ENCODE peak calls at places on chromosomes 6 and 20, in eight cellular contexts. I is right lobe of liver; J is Peyer's patch; F is psoas muscle; K is GM23248; U is MM.1S; D is CD8-positive, alpha-beta T cell; P is CD8-positive, alpha-beta memory T cell. L is an unnamed sample. For H3K4me1, the result is how much of the 10 kb centered on the place peaks cover.

GRCh38 chr6:33856034-33856590 is 52.3 kb upstream of the MLN start:
- DNase-seq in I (no peak), J (no peak), F (no peak), K (no peak), U (no peak), D (no peak), P (no peak), L (no peak)

GRCh38 chr6:158475344-158476302 is 84.3 kb upstream of the TMEM181 start:
- DNase-seq in I (no peak), J (no peak), F (no peak), K (peak), U (no peak), D (no peak), P (no peak), L (no peak)

GRCh38 chr6:71642120-71642519 is 244.2 kb upstream of the RIMS1 start:
- DNase-seq in I (no peak), J (no peak), F (no peak), K (no peak), U (no peak), D (no peak), P (no peak), L (no peak)

GRCh38 chr20:58075980-58076749 is 152.3 kb downstream of the ANKRD60 start:
- DNase-seq in I (no peak), J (no peak), F (no peak), K (peak), U (no peak), D (no peak), P (no peak), L (no peak)

GRCh38 chr6:21595265-21595950 is 1.9 kb downstream of the SOX4 start:
- DNase-seq in I (peak), J (peak), F (peak), K (peak), U (peak), D (peak), P (no peak), L (peak)

GRCh38 chr20:47295921-47296426 is 60.5 kb downstream of the ZMYND8 start:
- DNase-seq in I (no peak), J (no peak), F (no peak), K (no peak), U (no peak), D (no peak), P (no peak), L (no peak)

GRCh38 chr6:108194503-108194902 is 28.7 kb downstream of the NR2E1 start:
- DNase-seq in I (no peak), J (no peak), F (no peak), K (no peak), U (no peak), D (no peak), P (no peak), L (no peak)

GRCh38 chr20:35954907-35955251 is 577 bp upstream of the SCAND1 start:
- DNase-seq in I (no peak), J (no peak), F (no peak), K (peak), U (peak), D (peak), P (peak), L (no peak)

GRCh38 chr6:150527100-150527499 is 72.6 kb upstream of the PLEKHG1 start:
- DNase-seq in I (no peak), J (no peak), F (no peak), K (peak), U (no peak), D (no peak), P (no peak), L (peak)

DNA sequence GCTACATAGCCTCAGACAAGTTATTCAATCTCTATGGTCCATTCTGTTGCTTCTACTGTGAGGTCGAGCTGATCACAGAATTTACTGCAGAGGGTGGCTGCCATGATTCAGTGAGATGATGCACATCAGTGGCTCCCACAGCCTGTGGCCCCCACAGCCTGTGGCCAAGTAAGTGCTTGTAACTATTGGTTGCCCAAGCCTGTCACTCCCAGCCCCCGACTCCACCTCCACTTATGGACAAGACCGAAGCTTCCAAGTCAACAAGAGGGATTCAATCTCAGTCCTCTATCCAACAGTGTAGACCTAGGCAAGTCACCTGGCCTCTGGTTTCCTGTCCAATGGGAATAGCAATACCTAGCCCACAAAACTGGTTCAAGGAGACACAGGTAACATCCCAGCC is 8.2 kb downstream of the KCNK5 start:
- DNase-seq in I (no peak), J (no peak), F (no peak), K (no peak), U (no peak), D (no peak), P (no peak), L (no peak)
- H3K4me1 ChIP-seq in I (under half), J (half or more), F (under half), K (under half), U (under half), D (under half), P (under half), L (under half)

GRCh38 chr20:62646851-62647520 is 4.7 kb downstream of the SLCO4A1 start:
- DNase-seq in I (no peak), J (peak), F (no peak), K (no peak), U (peak), D (no peak), P (no peak), L (no peak)
- H3K4me1 ChIP-seq in I (under half), J (half or more), F (under half), K (under half), U (half or more), D (under half), P (under half), L (under half)

GRCh38 chr6:52573295-52573694 is 3.6 kb downstream of the TRAM2 start:
- DNase-seq in I (no peak), J (no peak), F (no peak), K (peak), U (no peak), D (no peak), P (no peak), L (no peak)
- H3K4me1 ChIP-seq in I (under half), J (under half), F (under half), K (half or more), U (half or more), D (under half), P (under half), L (under half)

GRCh38 chr20:32551693-32552092 is 33.4 kb downstream of the NOL4L start:
- DNase-seq in I (no peak), J (no peak), F (no peak), K (no peak), U (no peak), D (no peak), P (no peak), L (no peak)

GRCh38 chr20:32556312-32557184 is 28.6 kb downstream of the NOL4L start:
- DNase-seq in I (no peak), J (no peak), F (no peak), K (no peak), U (no peak), D (no peak), P (no peak), L (no peak)

GRCh38 chr20:32554965-32555289 is 30.2 kb downstream of the NOL4L start:
- DNase-seq in I (no peak), J (no peak), F (no peak), K (no peak), U (no peak), D (no peak), P (no peak), L (no peak)

GRCh38 chr20:32555584-32555983 is 29.5 kb downstream of the NOL4L start:
- DNase-seq in I (no peak), J (no peak), F (no peak), K (no peak), U (no peak), D (no peak), P (no peak), L (no peak)

DNA sequence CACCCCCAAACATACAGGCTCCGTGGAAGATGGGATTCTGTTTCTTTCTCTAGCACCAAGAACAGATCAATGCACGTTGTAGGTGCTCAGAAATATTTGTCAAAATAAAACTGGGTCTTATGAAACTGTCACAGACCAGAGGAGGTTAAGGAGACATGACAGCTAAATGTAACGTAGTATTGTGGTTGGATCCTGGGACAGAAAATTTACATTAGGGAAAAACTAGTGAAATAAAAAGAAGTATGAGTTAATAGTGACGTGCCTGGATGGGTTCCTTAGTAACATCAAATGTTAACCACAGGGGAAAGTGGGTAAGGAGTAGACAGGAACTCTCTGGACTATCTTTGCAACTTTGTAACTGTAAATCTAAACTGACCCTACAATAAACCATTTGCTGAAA is 31.5 kb downstream of the NOL4L start:
- DNase-seq in I (no peak), J (no peak), F (no peak), K (no peak), U (no peak), D (no peak), P (no peak), L (no peak)
- H3K4me1 ChIP-seq in I (under half), J (under half), F (under half), K (under half), U (under half), D (under half), P (under half), L (under half)

GRCh38 chr6:473759-474453 is 82.4 kb downstream of the IRF4 start:
- DNase-seq in I (no peak), J (no peak), F (no peak), K (no peak), U (no peak), D (no peak), P (no peak), L (no peak)

GRCh38 chr6:470051-470900 is 78.7 kb downstream of the IRF4 start:
- DNase-seq in I (no peak), J (no peak), F (no peak), K (no peak), U (no peak), D (no peak), P (no peak), L (no peak)

GRCh38 chr6:473356-473755 is 81.8 kb downstream of the IRF4 start:
- DNase-seq in I (no peak), J (no peak), F (no peak), K (no peak), U (no peak), D (no peak), P (no peak), L (no peak)

GRCh38 chr6:467671-468082 is 76.1 kb downstream of the IRF4 start:
- DNase-seq in I (no peak), J (no peak), F (no peak), K (no peak), U (no peak), D (no peak), P (no peak), L (no peak)

GRCh38 chr6:470901-471448 is 79.4 kb downstream of the IRF4 start:
- DNase-seq in I (no peak), J (no peak), F (no peak), K (no peak), U (no peak), D (no peak), P (no peak), L (no peak)
- H3K4me1 ChIP-seq in I (under half), J (under half), F (under half), K (under half), U (under half), D (under half), P (under half), L (under half)

DNA sequence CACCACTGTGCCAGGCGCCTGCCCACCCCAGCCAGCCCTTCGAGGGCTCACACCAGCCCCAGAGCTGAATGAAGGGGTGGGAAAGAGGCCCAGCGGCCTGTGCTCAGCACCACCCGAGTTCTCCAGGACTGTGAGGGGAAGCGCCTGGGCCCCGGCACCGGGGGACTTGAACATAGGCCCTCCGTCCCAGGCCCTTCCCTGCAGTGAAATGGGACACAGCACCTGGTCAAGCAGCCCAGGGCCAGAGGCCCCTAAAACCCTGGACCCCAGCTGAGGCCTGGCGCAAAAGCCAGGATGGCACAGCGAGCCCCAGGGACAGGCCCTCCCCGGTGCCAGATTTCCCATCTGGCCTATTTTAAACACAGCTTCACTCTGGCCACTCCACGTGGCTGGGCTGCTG is 4.0 kb downstream of the KCNQ2 start:
- DNase-seq in I (no peak), J (no peak), F (no peak), K (no peak), U (no peak), D (no peak), P (no peak), L (no peak)
- H3K4me1 ChIP-seq in I (under half), J (under half), F (under half), K (under half), U (under half), D (under half), P (under half), L (under half)

DNA sequence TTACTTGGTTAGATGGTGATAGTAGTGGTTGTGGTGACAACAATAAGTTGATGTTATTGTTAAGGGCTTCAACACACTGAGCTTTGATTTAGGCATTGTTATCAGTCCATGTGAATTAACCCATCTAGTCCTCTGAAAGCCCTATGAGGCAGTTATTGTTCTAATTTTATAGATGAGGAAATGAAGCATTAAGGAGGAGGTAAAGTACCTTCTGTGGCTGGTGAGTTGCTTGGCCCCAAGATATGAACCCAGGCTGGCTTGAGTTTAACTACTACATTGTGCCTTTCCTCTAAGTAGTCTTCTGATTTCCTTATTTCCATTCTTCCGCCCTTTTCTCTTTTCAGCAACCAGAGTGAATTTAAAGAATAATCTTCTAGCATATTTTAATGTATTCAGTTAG is 81.7 kb downstream of the QKI start:
- DNase-seq in I (no peak), J (no peak), F (no peak), K (no peak), U (no peak), D (no peak), P (no peak), L (no peak)
- H3K4me1 ChIP-seq in I (under half), J (under half), F (half or more), K (under half), U (under half), D (under half), P (under half), L (under half)

L was measured in foreskin keratinocyte.